ENCODE peak calls at places on chromosomes 2 and 18, in four cellular contexts. J is heart right ventricle, Z is kidney, Q is neural progenitor cell. D is an unnamed sample. For H3K9me3, the result is how much of the 10 kb centered on the place peaks cover.

GRCh38 chr18:41311571-41312240 is 643.3 kb upstream of the PIK3C3 start:
- DNase-seq in J (no peak), Z (no peak), Q (no peak), D (no peak)

GRCh38 chr2:40032650-40033319 is 253.7 kb upstream of the THUMPD2 start:
- DNase-seq in J (no peak), Z (no peak), Q (no peak), D (no peak)

GRCh38 chr2:127884436-127884835 is 1.3 kb downstream of the AMMECR1L start:
- DNase-seq in J (no peak), Z (no peak), Q (peak), D (no peak)

GRCh38 chr18:61946449-61946848 is 53.6 kb upstream of the RNF152 start:
- DNase-seq in J (no peak), Z (no peak), Q (no peak), D (no peak)

GRCh38 chr2:100670232-100670631 is 107.4 kb downstream of the PDCL3 start:
- DNase-seq in J (no peak), Z (no peak), Q (peak), D (no peak)

GRCh38 chr18:42583197-42583776 is 532.2 kb downstream of the RIT2 start:
- DNase-seq in J (no peak), Z (no peak), Q (no peak), D (no peak)

GRCh38 chr18:6476880-6477279 is 62.2 kb upstream of the L3MBTL4 start:
- DNase-seq in J (no peak), Z (no peak), Q (no peak), D (no peak)

GRCh38 chr18:37287601-37288000 is 278.0 kb downstream of the CELF4 start:
- DNase-seq in J (no peak), Z (no peak), Q (no peak), D (no peak)

GRCh38 chr2:225742487-225742886 is 343.0 kb downstream of the NYAP2 start:
- DNase-seq in J (no peak), Z (no peak), Q (no peak), D (no peak)

GRCh38 chr2:65377556-65378307 is 54.7 kb downstream of the SPRED2 start:
- DNase-seq in J (no peak), Z (no peak), Q (no peak), D (no peak)

GRCh38 chr2:97919858-97920257 is 75.9 kb downstream of the TMEM131 start:
- DNase-seq in J (no peak), Z (no peak), Q (no peak), D (no peak)
- H3K9me3 ChIP-seq in J (under half), Z (under half), Q (under half), D (under half)

GRCh38 chr2:218786133-218786532 is 4.2 kb downstream of the CYP27A1 start:
- DNase-seq in J (no peak), Z (no peak), Q (no peak), D (no peak)

GRCh38 chr2:218785103-218785502 is 3.2 kb downstream of the CYP27A1 start:
- DNase-seq in J (no peak), Z (no peak), Q (no peak), D (no peak)

GRCh38 chr2:218783612-218784169 is 1.7 kb downstream of the CYP27A1 start:
- DNase-seq in J (no peak), Z (no peak), Q (no peak), D (no peak)

GRCh38 chr2:218788529-218789237 is 6.7 kb downstream of the CYP27A1 start:
- DNase-seq in J (no peak), Z (no peak), Q (no peak), D (no peak)
- H3K9me3 ChIP-seq in J (under half), Z (under half), Q (under half), D (under half)

DNA sequence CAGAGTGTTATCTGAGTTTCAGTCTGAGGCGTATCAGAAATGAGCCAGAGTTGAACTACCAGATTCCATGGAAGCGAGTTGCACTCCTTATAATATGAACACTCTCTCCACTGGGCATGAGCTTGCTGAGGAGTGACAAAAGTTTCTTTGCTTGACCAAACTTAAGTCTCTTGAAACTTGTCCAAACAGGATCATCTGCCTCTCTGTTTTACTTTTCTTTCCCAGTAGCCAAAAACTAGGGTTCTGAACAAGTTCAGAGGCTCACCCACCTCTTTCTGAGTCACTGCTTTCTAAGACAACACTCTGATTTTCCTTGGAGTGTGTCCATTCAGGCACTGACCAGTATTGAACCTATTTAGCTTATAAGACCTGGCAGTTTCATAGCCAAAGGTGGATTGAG is 233.2 kb upstream of the TCF4 start:
- DNase-seq in J (no peak), Z (no peak), Q (no peak), D (no peak)
- H3K9me3 ChIP-seq in J (under half), Z (under half), Q (under half), D (under half)

DNA sequence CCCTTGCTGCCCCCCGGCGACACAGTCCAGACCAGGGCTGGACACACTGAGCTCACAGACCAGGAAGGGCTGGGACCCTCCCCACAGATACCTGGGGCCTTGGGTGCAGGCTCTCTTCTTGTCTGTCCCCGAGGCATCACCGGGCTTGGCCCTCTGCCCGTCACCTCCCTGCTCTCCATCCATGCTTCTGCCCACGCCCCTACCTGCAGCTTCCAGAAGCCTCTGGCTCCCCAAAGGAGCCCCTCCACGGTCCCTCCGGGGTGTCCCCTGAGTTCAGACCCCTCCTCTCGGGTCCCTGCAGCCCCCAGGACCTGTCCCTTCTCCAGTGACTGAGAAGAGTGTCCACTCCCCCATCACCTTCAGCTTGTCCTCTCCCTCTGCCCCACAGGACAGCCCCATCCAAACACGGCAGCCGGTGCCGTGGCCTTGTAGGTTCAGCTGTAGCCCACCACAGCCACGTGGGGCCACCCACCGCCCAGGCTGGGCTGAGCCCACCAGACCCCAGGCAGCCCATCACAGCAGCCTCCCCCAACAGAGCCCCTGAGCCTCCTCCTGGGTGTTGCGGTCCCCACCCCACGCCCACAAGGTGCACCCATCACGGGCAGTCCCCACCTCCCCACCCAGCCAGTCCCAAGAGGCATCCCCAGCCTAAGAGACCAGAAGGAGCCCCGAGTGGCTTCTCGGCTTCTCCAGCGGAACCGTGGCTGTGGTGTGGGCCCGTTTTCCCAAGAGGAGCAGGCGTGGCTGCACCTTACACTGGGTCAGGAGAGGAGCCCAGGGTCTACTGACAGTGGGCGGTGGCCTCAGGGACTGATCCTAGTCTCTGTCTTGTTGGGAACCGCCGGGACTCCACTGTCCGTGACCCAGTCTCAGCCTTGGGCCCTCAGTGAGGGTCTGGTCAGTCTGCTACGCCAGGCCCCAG is 53.1 kb downstream of the RAMP1 start:
- DNase-seq in J (no peak), Z (no peak), Q (no peak), D (no peak)
- H3K9me3 ChIP-seq in J (under half), Z (under half), Q (under half), D (under half)

DNA sequence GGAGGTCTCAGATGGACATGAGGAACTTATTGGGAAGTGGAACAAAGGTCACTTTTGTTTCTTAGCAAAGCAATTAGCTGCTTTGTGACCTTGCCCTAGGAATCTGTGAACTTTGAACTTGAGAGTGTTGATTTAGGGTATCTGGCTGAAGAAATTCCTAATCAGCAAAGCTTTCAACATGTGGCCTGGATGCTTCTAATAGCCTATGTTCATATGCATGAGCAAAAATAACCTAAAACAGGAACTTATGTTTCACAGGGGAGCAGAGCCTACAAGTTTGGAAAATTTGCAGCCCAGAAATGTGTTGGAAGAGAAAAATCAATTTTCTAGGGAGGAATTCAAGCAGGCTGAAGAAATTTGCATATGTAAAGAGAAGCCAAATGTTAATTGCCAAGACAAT is 405.8 kb upstream of the SALL3 start:
- DNase-seq in J (no peak), Z (no peak), Q (no peak), D (no peak)
- H3K9me3 ChIP-seq in J (under half), Z (under half), Q (under half), D (under half)

DNA sequence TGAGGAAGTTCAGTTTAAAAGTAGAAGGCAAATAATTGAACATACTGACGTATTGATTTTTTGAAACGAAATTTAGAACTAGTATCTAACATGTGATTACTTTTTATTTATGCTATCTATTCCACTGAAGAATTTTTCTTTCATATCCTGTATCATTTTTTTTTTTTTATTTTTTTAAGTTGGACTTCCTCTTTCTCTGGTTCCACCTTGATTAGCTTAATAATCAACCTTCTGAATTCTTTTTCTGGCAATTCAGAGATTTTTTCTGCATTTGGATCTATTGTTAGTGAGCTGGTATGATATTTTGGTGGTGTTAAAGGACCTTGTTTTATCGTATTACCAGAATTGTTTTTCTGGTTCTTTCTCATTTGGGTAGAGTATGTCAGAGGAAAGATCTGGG is 411.2 kb downstream of the SOX11 start:
- DNase-seq in J (no peak), Z (no peak), Q (no peak), D (no peak)
- H3K9me3 ChIP-seq in J (under half), Z (under half), Q (under half), D (under half)

DNA sequence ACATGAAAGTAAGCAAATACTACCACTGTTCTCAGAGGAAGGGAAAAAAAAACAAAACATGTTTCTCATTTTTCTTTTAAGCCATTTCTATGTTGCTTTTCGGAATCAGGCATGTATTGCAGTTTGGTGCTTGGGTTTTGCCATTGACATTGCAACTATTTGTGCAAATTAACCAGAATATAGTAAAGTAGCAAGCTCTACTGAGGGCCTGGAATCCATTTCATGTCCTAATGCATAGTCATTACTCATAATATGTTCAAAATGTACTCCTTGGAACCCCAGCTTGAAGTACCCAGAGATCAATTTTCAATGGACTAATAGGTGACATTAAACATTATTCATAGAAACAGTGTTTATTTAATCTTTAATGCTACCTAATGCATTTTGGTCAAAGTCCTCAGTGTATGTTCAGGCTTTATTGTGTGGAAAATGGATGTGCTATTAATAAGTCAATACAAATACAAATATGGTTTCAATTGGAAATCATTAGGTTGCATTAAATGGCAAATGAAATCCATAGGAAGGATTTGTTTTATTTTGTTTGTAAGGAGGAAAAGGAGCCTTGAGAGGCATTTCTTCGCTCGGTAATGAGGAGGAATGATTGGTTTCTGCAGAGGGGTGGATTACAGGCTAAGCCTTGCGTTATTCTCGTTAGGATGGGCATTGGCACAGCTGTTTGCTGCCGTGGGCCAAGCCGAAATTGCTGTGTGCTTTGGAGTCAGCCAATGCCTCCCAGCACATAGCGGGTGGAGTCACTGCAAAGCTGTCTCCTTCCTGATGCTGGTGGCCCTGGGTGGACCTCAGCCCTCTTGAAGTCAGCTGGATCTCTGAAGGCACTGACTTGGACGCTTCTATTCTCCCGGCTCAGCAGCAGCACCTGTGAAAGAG is 56.4 kb downstream of the MYCN start:
- DNase-seq in J (no peak), Z (no peak), Q (no peak), D (no peak)
- H3K9me3 ChIP-seq in J (under half), Z (under half), Q (under half), D (under half)

GRCh38 chr18:78082776-78083175 is 833.1 kb downstream of the GALR1 start:
- DNase-seq in J (no peak), Z (no peak), Q (no peak), D (no peak)
- H3K9me3 ChIP-seq in J (under half), Z (under half), Q (under half), D (under half)

GRCh38 chr2:237150186-237150585 is 64.5 kb downstream of the COPS8 start:
- DNase-seq in J (no peak), Z (no peak), Q (no peak), D (no peak)

GRCh38 chr2:237150831-237151230 is 65.1 kb downstream of the COPS8 start:
- DNase-seq in J (no peak), Z (no peak), Q (peak), D (no peak)

GRCh38 chr2:237147317-237147716 is 61.6 kb downstream of the COPS8 start:
- DNase-seq in J (no peak), Z (no peak), Q (no peak), D (no peak)

GRCh38 chr2:237149425-237149824 is 63.7 kb downstream of the COPS8 start:
- DNase-seq in J (no peak), Z (no peak), Q (no peak), D (no peak)

DNA sequence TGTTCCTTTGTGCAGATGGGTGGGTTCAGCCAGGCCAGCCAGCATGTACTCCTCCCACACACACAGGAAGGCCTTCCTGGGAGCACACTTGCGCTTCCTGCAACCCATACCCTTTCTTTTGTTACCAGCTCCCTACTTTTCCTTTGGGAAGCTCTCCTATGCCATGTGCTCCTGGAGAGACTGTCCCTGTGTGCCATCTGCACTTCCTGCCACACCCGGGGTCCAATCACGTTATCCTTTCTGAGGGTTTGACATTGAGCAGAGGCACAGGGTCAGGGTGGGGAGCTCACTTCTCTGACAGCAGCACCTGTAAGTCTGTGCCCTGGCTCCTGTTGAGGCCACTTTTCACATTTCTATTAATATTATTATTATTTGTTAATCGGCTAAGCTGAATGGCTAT is 62.9 kb downstream of the COPS8 start:
- DNase-seq in J (no peak), Z (no peak), Q (no peak), D (no peak)
- H3K9me3 ChIP-seq in J (under half), Z (under half), Q (under half), D (under half)

GRCh38 chr2:206776432-206776831 is 11.0 kb downstream of the FASTKD2 start:
- DNase-seq in J (no peak), Z (no peak), Q (no peak), D (no peak)
- H3K9me3 ChIP-seq in J (under half), Z (under half), Q (under half), D (under half)

D was measured in T-helper 17 cell.